ENCODE peak calls at places on chromosomes 2 and 18, in four cellular contexts. One of them, this sample, is unnamed.

GRCh38 chr2:105849431-105850179 is 104.9 kb downstream of the NCK2 start:
- DNase-seq in IMR-90: no peak
- DNase-seq in GM23248: no peak
- DNase-seq in fibroblast of lung: no peak
- DNase-seq in this sample: no peak

GRCh38 chr2:215973954-215974699 is 39.2 kb downstream of the MREG start:
- DNase-seq in fibroblast of lung: no peak
- DNase-seq in IMR-90: no peak
- DNase-seq in GM23248: peak; percentile 76
- DNase-seq in this sample: no peak

GRCh38 chr18:46167971-46168370 is 63.8 kb downstream of the HAUS1 start:
- DNase-seq in fibroblast of lung: no peak
- DNase-seq in IMR-90: no peak
- DNase-seq in GM23248: no peak
- DNase-seq in this sample: no peak

GRCh38 chr2:60652822-60653315 is 99.4 kb upstream of the BCL11A start:
- DNase-seq in fibroblast of lung: no peak
- DNase-seq in GM23248: no peak
- DNase-seq in IMR-90: no peak
- DNase-seq in this sample: no peak

GRCh38 chr2:187544371-187545080 is 9.7 kb downstream of the TFPI start:
- DNase-seq in fibroblast of lung: no peak
- DNase-seq in IMR-90: no peak
- DNase-seq in GM23248: no peak
- DNase-seq in this sample: no peak

GRCh38 chr2:46460991-46461715 is 18.2 kb upstream of the TMEM247 start:
- DNase-seq in IMR-90: peak; percentile 65
- DNase-seq in fibroblast of lung: peak; percentile 70
- DNase-seq in GM23248: peak; percentile 64
- DNase-seq in this sample: peak; percentile 57

GRCh38 chr2:237674731-237675276 is 47.4 kb downstream of the LRRFIP1 start:
- DNase-seq in fibroblast of lung: peak; percentile 80
- DNase-seq in IMR-90: peak; percentile 75
- DNase-seq in GM23248: peak; percentile 86
- DNase-seq in this sample: peak; percentile 81

GRCh38 chr2:7045601-7046590 is 128.7 kb downstream of the RNF144A start:
- DNase-seq in IMR-90: no peak
- DNase-seq in fibroblast of lung: no peak
- DNase-seq in GM23248: no peak
- DNase-seq in this sample: no peak

GRCh38 chr2:178787155-178787554 is 20.1 kb downstream of the TTN start:
- DNase-seq in GM23248: no peak
- DNase-seq in fibroblast of lung: no peak
- DNase-seq in IMR-90: no peak
- DNase-seq in this sample: no peak

GRCh38 chr18:35478520-35479435 is 19.0 kb downstream of the INO80C start:
- DNase-seq in fibroblast of lung: peak; percentile 80
- DNase-seq in IMR-90: peak; percentile 86
- DNase-seq in GM23248: peak; percentile 95
- DNase-seq in this sample: no peak

GRCh38 chr2:181305151-181306123 is 151.7 kb upstream of the ITGA4 start:
- DNase-seq in IMR-90: peak; percentile 5
- DNase-seq in fibroblast of lung: peak; percentile 17
- DNase-seq in GM23248: peak; percentile 15
- DNase-seq in this sample: peak; percentile 35

GRCh38 chr2:55771612-55772011 is 78.0 kb upstream of the PNPT1 start:
- DNase-seq in fibroblast of lung: peak; percentile 75
- DNase-seq in IMR-90: peak; percentile 67
- DNase-seq in GM23248: peak; percentile 74
- DNase-seq in this sample: no peak

GRCh38 chr2:10378189-10378588 is 69.9 kb downstream of the ODC1 start:
- DNase-seq in fibroblast of lung: no peak
- DNase-seq in GM23248: no peak
- DNase-seq in IMR-90: no peak
- DNase-seq in this sample: peak; percentile 37

GRCh38 chr2:172889287-172889686 is 153.6 kb downstream of the RAPGEF4 start:
- DNase-seq in GM23248: no peak
- DNase-seq in fibroblast of lung: no peak
- DNase-seq in IMR-90: no peak
- DNase-seq in this sample: no peak

GRCh38 chr2:199470672-199471442 is 13.1 kb upstream of the SATB2 start:
- DNase-seq in IMR-90: no peak
- DNase-seq in GM23248: peak; percentile 26
- DNase-seq in fibroblast of lung: no peak
- DNase-seq in this sample: no peak

GRCh38 chr18:23825496-23825895 is 136.2 kb downstream of the LAMA3 start:
- DNase-seq in GM23248: peak; percentile 74
- DNase-seq in fibroblast of lung: no peak
- DNase-seq in IMR-90: no peak
- DNase-seq in this sample: no peak

GRCh38 chr2:119490653-119491195 is 33.6 kb downstream of the SCTR start:
- DNase-seq in fibroblast of lung: no peak
- DNase-seq in IMR-90: no peak
- DNase-seq in GM23248: peak; percentile 10
- DNase-seq in this sample: no peak

GRCh38 chr2:239805043-239805329 is 220.2 kb downstream of the NDUFA10 start:
- DNase-seq in fibroblast of lung: no peak
- DNase-seq in GM23248: no peak
- DNase-seq in IMR-90: no peak
- DNase-seq in this sample: no peak

GRCh38 chr2:24832991-24833671 is 39.9 kb downstream of the CENPO start:
- DNase-seq in IMR-90: no peak
- DNase-seq in GM23248: no peak
- DNase-seq in fibroblast of lung: no peak
- DNase-seq in this sample: no peak

GRCh38 chr18:45901654-45902210 is 65.4 kb downstream of the EPG5 start:
- DNase-seq in IMR-90: no peak
- DNase-seq in GM23248: no peak
- DNase-seq in fibroblast of lung: no peak
- DNase-seq in this sample: no peak

GRCh38 chr2:69997296-69998184 is 36.1 kb upstream of the ASPRV1 start:
- DNase-seq in GM23248: peak; percentile 88
- DNase-seq in fibroblast of lung: no peak
- DNase-seq in IMR-90: peak; percentile 71
- DNase-seq in this sample: no peak

GRCh38 chr2:36507408-36507812 is 90.6 kb downstream of the FEZ2 start:
- DNase-seq in GM23248: peak; percentile 62
- DNase-seq in IMR-90: peak; percentile 65
- DNase-seq in fibroblast of lung: peak; percentile 78
- DNase-seq in this sample: no peak

GRCh38 chr2:103464831-103465230 is 703.0 kb downstream of the TMEM182 start:
- DNase-seq in fibroblast of lung: no peak
- DNase-seq in GM23248: no peak
- DNase-seq in IMR-90: no peak
- DNase-seq in this sample: no peak

GRCh38 chr2:64779117-64779690 is 125.5 kb upstream of the SERTAD2 start:
- DNase-seq in GM23248: peak; percentile 83
- DNase-seq in fibroblast of lung: peak; percentile 64
- DNase-seq in IMR-90: peak; percentile 90
- DNase-seq in this sample: no peak

GRCh38 chr2:215356948-215357461 is 45.1 kb downstream of the ATIC start:
- DNase-seq in IMR-90: peak; percentile 65
- DNase-seq in fibroblast of lung: peak; percentile 71
- DNase-seq in GM23248: peak; percentile 75
- DNase-seq in this sample: no peak

GRCh38 chr2:88831792-88832248 is 140.3 kb downstream of the RPIA start:
- DNase-seq in fibroblast of lung: peak; percentile 9
- DNase-seq in GM23248: peak; percentile 33
- DNase-seq in IMR-90: peak; percentile 16
- DNase-seq in this sample: no peak

GRCh38 chr2:197137234-197137633 is 173.3 kb downstream of the ANKRD44 start:
- DNase-seq in fibroblast of lung: peak; percentile 39
- DNase-seq in GM23248: peak; percentile 74
- DNase-seq in IMR-90: peak; percentile 77
- DNase-seq in this sample: no peak

GRCh38 chr2:44774826-44775492 is 166.5 kb upstream of the SIX3 start:
- DNase-seq in fibroblast of lung: no peak
- DNase-seq in GM23248: no peak
- DNase-seq in IMR-90: no peak
- DNase-seq in this sample: no peak

GRCh38 chr2:42046819-42047487 is 868 bp upstream of the PKDCC start:
- DNase-seq in IMR-90: no peak
- DNase-seq in fibroblast of lung: peak; percentile 44
- DNase-seq in GM23248: peak; percentile 23
- DNase-seq in this sample: no peak
- H3K27ac ChIP-seq in IMR-90: peak overlapping the region; percentile 67
- H3K27ac ChIP-seq in fibroblast of lung: no peak overlapping the region
- H3K27ac ChIP-seq in GM23248: no peak overlapping the region
- H3K27ac ChIP-seq in this sample: no peak overlapping the region

GRCh38 chr2:160292225-160292624 is 92.2 kb upstream of the ITGB6 start:
- DNase-seq in fibroblast of lung: peak; percentile 46
- DNase-seq in IMR-90: peak; percentile 36
- DNase-seq in GM23248: peak; percentile 53
- DNase-seq in this sample: no peak
- H3K27ac ChIP-seq in fibroblast of lung: peak overlapping the region; percentile 94
- H3K27ac ChIP-seq in IMR-90: no peak overlapping the region
- H3K27ac ChIP-seq in GM23248: peak overlapping the region; percentile 98
- H3K27ac ChIP-seq in this sample: no peak overlapping the region

GRCh38 chr2:65877331-65877791 is 445.0 kb upstream of the SPRED2 start:
- DNase-seq in fibroblast of lung: no peak
- DNase-seq in GM23248: no peak
- DNase-seq in IMR-90: peak; percentile 6
- DNase-seq in this sample: no peak
- H3K27ac ChIP-seq in fibroblast of lung: no peak overlapping the region
- H3K27ac ChIP-seq in GM23248: no peak overlapping the region
- H3K27ac ChIP-seq in IMR-90: no peak overlapping the region
- H3K27ac ChIP-seq in this sample: no peak overlapping the region

GRCh38 chr2:195515551-195515950 is 141.5 kb upstream of the SLC39A10 start:
- DNase-seq in IMR-90: no peak
- DNase-seq in GM23248: no peak
- DNase-seq in fibroblast of lung: no peak
- DNase-seq in this sample: no peak
- H3K27ac ChIP-seq in IMR-90: no peak overlapping the region
- H3K27ac ChIP-seq in GM23248: no peak overlapping the region
- H3K27ac ChIP-seq in fibroblast of lung: no peak overlapping the region
- H3K27ac ChIP-seq in this sample: no peak overlapping the region

GRCh38 chr2:232982926-232983668 is 30.0 kb downstream of the NGEF start:
- DNase-seq in GM23248: no peak
- DNase-seq in IMR-90: no peak
- DNase-seq in fibroblast of lung: no peak
- DNase-seq in this sample: no peak

GRCh38 chr2:232981767-232982360 is 31.2 kb downstream of the NGEF start:
- DNase-seq in GM23248: no peak
- DNase-seq in IMR-90: no peak
- DNase-seq in fibroblast of lung: no peak
- DNase-seq in this sample: no peak

GRCh38 chr2:232979871-232980461 is 33.1 kb downstream of the NGEF start:
- DNase-seq in GM23248: peak; percentile 83
- DNase-seq in fibroblast of lung: peak; percentile 50
- DNase-seq in IMR-90: peak; percentile 77
- DNase-seq in this sample: no peak

GRCh38 chr2:232980683-232981082 is 32.4 kb downstream of the NGEF start:
- DNase-seq in IMR-90: peak; percentile 19
- DNase-seq in fibroblast of lung: no peak
- DNase-seq in GM23248: peak; percentile 34
- DNase-seq in this sample: no peak

DNA sequence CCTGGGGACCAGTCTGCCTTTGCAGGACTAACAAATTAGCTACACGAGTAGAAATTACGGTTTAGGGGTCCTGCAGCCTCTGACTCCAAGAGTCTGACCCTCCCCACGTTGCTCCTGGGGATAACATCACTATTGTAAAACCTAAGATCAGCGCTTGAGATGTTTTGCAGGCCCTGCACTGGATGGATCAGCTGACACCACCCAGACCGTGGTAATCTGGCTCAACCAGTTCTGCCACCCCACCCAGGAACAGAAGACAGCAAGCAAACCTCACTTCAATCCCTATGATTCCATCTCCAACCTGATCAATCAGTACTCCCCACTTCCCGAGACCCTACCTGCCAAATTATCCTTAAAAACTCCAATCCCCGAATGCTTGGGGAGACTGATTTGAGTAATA is 31.7 kb downstream of the NGEF start:
- DNase-seq in fibroblast of lung: no peak
- DNase-seq in IMR-90: no peak
- DNase-seq in GM23248: no peak
- DNase-seq in this sample: no peak
- H3K27ac ChIP-seq in fibroblast of lung: no peak overlapping the region
- H3K27ac ChIP-seq in IMR-90: no peak overlapping the region
- H3K27ac ChIP-seq in GM23248: no peak overlapping the region
- H3K27ac ChIP-seq in this sample: no peak overlapping the region

GRCh38 chr2:71333619-71334018 is 2.0 kb downstream of the ZNF638 start:
- DNase-seq in IMR-90: no peak
- DNase-seq in GM23248: peak; percentile 16
- DNase-seq in fibroblast of lung: no peak
- DNase-seq in this sample: no peak

GRCh38 chr2:71330585-71331330 is 824 bp upstream of the ZNF638 start:
- DNase-seq in GM23248: no peak
- DNase-seq in fibroblast of lung: no peak
- DNase-seq in IMR-90: no peak
- DNase-seq in this sample: no peak

GRCh38 chr2:71330155-71330554 is 1.4 kb upstream of the ZNF638 start:
- DNase-seq in GM23248: no peak
- DNase-seq in fibroblast of lung: no peak
- DNase-seq in IMR-90: no peak
- DNase-seq in this sample: no peak

GRCh38 chr2:71331581-71332412 is at the start of gene ZNF638:
- DNase-seq in IMR-90: peak; percentile 89
- DNase-seq in fibroblast of lung: peak; percentile 92
- DNase-seq in GM23248: peak; percentile 99
- DNase-seq in this sample: peak; percentile 94

GRCh38 chr2:71332413-71332866 is 858 bp downstream of the ZNF638 start:
- DNase-seq in GM23248: no peak
- DNase-seq in fibroblast of lung: no peak
- DNase-seq in IMR-90: no peak
- DNase-seq in this sample: no peak
- H3K27ac ChIP-seq in GM23248: peak overlapping the region; percentile 83
- H3K27ac ChIP-seq in fibroblast of lung: peak overlapping the region; percentile 90
- H3K27ac ChIP-seq in IMR-90: peak overlapping the region; percentile 99
- H3K27ac ChIP-seq in this sample: peak overlapping the region; percentile 91

DNA sequence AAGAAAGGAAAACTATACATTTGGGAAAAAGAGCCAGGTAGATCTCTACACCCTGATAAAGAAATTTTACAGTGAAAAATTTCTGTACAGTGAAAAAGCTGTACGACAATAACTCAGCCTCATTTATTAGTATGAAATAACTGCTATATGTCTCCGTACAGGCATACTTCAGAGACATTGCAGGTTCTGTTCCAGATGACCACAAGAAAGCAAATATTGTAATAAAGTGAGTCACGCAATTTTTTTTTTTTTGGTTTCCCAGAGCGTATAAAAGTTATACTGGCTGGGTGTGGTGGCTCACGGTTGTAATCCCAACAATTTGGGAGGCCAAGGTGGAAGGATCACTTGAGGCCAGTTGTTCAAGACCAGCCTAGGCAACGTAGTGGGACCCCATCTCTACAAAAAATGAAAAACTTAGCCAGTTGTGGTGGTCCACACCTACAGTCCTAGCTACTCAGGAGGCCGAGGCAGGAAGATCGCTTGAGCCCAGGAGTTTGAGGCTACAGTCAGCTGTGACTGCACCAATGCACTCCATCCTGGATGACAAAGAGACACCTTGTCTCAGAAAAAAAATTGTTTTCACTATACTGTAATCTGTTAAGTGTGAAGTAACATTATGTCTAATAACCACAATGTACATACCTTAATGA is 28.2 kb upstream of the AMMECR1L start:
- DNase-seq in GM23248: no peak
- DNase-seq in fibroblast of lung: no peak
- DNase-seq in IMR-90: no peak
- DNase-seq in this sample: no peak
- H3K27ac ChIP-seq in GM23248: no peak overlapping the region
- H3K27ac ChIP-seq in fibroblast of lung: no peak overlapping the region
- H3K27ac ChIP-seq in IMR-90: no peak overlapping the region
- H3K27ac ChIP-seq in this sample: no peak overlapping the region

GRCh38 chr2:160331258-160332025 is 131.4 kb upstream of the ITGB6 start:
- DNase-seq in fibroblast of lung: no peak
- DNase-seq in GM23248: no peak
- DNase-seq in IMR-90: no peak
- DNase-seq in this sample: no peak
- H3K27ac ChIP-seq in fibroblast of lung: no peak overlapping the region
- H3K27ac ChIP-seq in GM23248: peak overlapping the region; percentile 39
- H3K27ac ChIP-seq in IMR-90: peak overlapping the region; percentile 9
- H3K27ac ChIP-seq in this sample: no peak overlapping the region

This sample was measured in CD8-positive, alpha-beta memory T cell.